ENCODE peak calls at places on chromosomes 16 and 17, in six cellular contexts. One of them, this sample, is unnamed. For H3K4me1 and H3K27me3, the result is how much of the 10 kb centered on the place peaks cover.

GRCh38 chr16:19168173-19169080 is at the start of gene SYT17:
- DNase-seq in body of pancreas: no peak
- DNase-seq in ovary: no peak
- DNase-seq in stomach: peak
- DNase-seq in H9: no peak
- DNase-seq in suprapubic skin: no peak
- DNase-seq in this sample: no peak

GRCh38 chr17:79630821-79631639 is 20.2 kb upstream of the RBFOX3 start:
- DNase-seq in suprapubic skin: peak
- DNase-seq in body of pancreas: no peak
- DNase-seq in H9: peak
- DNase-seq in ovary: no peak
- DNase-seq in stomach: peak
- DNase-seq in this sample: no peak

GRCh38 chr16:75058815-75059214 is 57.8 kb downstream of the LDHD start:
- DNase-seq in suprapubic skin: no peak
- DNase-seq in ovary: no peak
- DNase-seq in body of pancreas: no peak
- DNase-seq in stomach: no peak
- DNase-seq in H9: no peak
- DNase-seq in this sample: no peak

GRCh38 chr16:53545433-53545832 is 42.4 kb upstream of the AKTIP start:
- DNase-seq in stomach: no peak
- DNase-seq in body of pancreas: no peak
- DNase-seq in suprapubic skin: no peak
- DNase-seq in H9: no peak
- DNase-seq in ovary: no peak
- DNase-seq in this sample: no peak

GRCh38 chr16:22141746-22142145 is 20.6 kb upstream of the SDR42E2 start:
- DNase-seq in stomach: no peak
- DNase-seq in H9: peak
- DNase-seq in body of pancreas: no peak
- DNase-seq in ovary: no peak
- DNase-seq in suprapubic skin: no peak
- DNase-seq in this sample: peak

GRCh38 chr16:83689385-83689831 is 118.4 kb upstream of the HSBP1 start:
- DNase-seq in stomach: no peak
- DNase-seq in H9: no peak
- DNase-seq in body of pancreas: peak
- DNase-seq in suprapubic skin: no peak
- DNase-seq in ovary: no peak
- DNase-seq in this sample: peak

GRCh38 chr16:49742428-49743205 is 113.3 kb downstream of the ZNF423 start:
- DNase-seq in H9: no peak
- DNase-seq in ovary: no peak
- DNase-seq in body of pancreas: no peak
- DNase-seq in suprapubic skin: no peak
- DNase-seq in stomach: no peak
- DNase-seq in this sample: no peak

GRCh38 chr17:9842057-9842758 is 16.5 kb downstream of the GLP2R start:
- DNase-seq in suprapubic skin: no peak
- DNase-seq in H9: peak
- DNase-seq in ovary: peak
- DNase-seq in stomach: peak
- DNase-seq in body of pancreas: peak
- DNase-seq in this sample: no peak

GRCh38 chr16:83402969-83403368 is 404.8 kb upstream of the HSBP1 start:
- DNase-seq in body of pancreas: no peak
- DNase-seq in ovary: no peak
- DNase-seq in stomach: no peak
- DNase-seq in suprapubic skin: no peak
- DNase-seq in H9: no peak
- DNase-seq in this sample: peak

GRCh38 chr17:69335018-69335417 is 8.1 kb upstream of the ABCA5 start:
- DNase-seq in ovary: no peak
- DNase-seq in suprapubic skin: no peak
- DNase-seq in body of pancreas: no peak
- DNase-seq in H9: no peak
- DNase-seq in stomach: no peak
- DNase-seq in this sample: no peak

GRCh38 chr17:43579570-43580140 is 33.5 kb upstream of the ETV4 start:
- DNase-seq in ovary: no peak
- DNase-seq in suprapubic skin: no peak
- DNase-seq in stomach: no peak
- DNase-seq in H9: no peak
- DNase-seq in body of pancreas: no peak
- DNase-seq in this sample: peak

GRCh38 chr16:86946396-86946795 is 368.0 kb downstream of the FOXL1 start:
- DNase-seq in stomach: no peak
- DNase-seq in suprapubic skin: no peak
- DNase-seq in body of pancreas: no peak
- DNase-seq in H9: no peak
- DNase-seq in ovary: no peak
- DNase-seq in this sample: no peak

GRCh38 chr16:2158262-2158638 is 2.7 kb downstream of the TRAF7 start:
- DNase-seq in ovary: no peak
- DNase-seq in body of pancreas: no peak
- DNase-seq in stomach: no peak
- DNase-seq in H9: no peak
- DNase-seq in suprapubic skin: no peak
- DNase-seq in this sample: no peak

GRCh38 chr17:61238455-61238933 is 161.1 kb upstream of the TBX2 start:
- DNase-seq in H9: no peak
- DNase-seq in suprapubic skin: no peak
- DNase-seq in ovary: no peak
- DNase-seq in body of pancreas: no peak
- DNase-seq in stomach: no peak
- DNase-seq in this sample: no peak

GRCh38 chr17:41871789-41872188 is 6.6 kb upstream of the KLHL11 start:
- DNase-seq in H9: no peak
- DNase-seq in ovary: no peak
- DNase-seq in suprapubic skin: no peak
- DNase-seq in body of pancreas: no peak
- DNase-seq in stomach: no peak
- DNase-seq in this sample: no peak

GRCh38 chr16:61909074-61909473 is 127.2 kb downstream of the CDH8 start:
- DNase-seq in H9: no peak
- DNase-seq in ovary: no peak
- DNase-seq in body of pancreas: no peak
- DNase-seq in stomach: no peak
- DNase-seq in suprapubic skin: no peak
- DNase-seq in this sample: no peak

DNA sequence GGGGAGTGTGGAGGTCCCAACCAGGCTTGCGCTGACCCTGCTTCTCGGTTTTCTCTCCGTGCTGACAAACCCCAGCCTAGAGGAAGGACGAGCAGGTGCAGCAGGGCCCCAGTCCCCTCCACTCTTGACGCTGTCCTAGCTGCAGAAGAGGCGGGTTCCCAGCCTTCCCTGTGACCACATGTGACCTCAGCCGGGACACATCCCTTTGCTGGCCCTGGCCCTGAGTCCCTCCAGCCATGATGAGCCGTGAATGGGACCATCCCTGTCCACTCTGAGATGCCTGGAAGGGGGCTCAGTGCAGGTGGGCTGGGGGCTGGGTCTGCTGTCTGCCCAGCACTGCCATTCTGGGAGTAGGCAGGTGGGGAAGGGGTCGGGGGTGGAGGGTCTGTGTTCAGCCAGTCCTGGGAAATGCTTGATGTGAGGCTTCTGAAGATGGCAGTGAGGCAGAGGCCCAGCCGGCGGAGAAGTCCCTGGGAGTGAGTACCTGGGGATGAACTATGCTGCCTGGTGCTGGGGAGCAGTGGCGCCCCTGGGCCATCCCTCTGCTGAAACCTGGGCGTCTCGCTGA is 1.9 kb upstream of the TUBB3 start:
- DNase-seq in body of pancreas: no peak
- DNase-seq in suprapubic skin: peak
- DNase-seq in ovary: no peak
- DNase-seq in stomach: no peak
- DNase-seq in H9: peak
- DNase-seq in this sample: no peak
- H3K4me1 ChIP-seq in body of pancreas: half or more
- H3K4me1 ChIP-seq in suprapubic skin: half or more
- H3K4me1 ChIP-seq in ovary: under half
- H3K4me1 ChIP-seq in stomach: half or more
- H3K4me1 ChIP-seq in H9: under half
- H3K4me1 ChIP-seq in this sample: under half

DNA sequence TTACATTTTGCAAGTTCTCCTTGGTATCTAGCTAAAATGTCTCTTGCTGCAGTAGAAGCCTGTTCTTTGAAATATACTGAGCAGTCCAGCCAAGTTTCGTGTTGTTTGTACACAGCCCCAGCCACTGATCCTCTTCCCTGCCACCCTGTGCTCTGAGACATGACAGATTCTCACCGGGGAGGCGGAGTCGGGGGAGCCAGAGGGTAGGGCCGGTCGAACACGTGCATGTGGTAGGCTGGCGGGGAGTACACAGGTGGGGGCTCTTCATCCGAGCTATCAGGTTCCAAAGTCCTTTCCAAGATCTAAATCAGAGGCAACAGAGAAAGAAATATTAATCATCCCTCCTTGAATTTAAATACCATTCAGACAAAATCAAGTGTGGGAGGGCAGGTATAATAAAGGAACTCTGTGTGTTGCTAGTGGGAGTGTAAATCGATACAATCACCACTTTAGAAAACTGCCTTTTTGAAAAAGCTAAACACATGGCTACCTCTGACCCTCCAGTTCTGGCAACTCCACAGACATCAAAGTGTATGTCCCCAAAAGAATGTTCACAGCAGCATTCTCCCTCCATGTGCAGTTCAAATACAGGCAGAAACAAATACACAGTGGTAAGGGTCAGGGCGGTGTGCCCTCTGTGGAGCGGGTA is 29.7 kb upstream of the MRPS23 start:
- DNase-seq in H9: peak
- DNase-seq in ovary: no peak
- DNase-seq in stomach: no peak
- DNase-seq in body of pancreas: peak
- DNase-seq in suprapubic skin: no peak
- DNase-seq in this sample: no peak
- H3K27ac ChIP-seq in H9: peak
- H3K27ac ChIP-seq in ovary: no peak
- H3K27ac ChIP-seq in stomach: peak
- H3K27ac ChIP-seq in body of pancreas: peak
- H3K27ac ChIP-seq in suprapubic skin: no peak
- H3K27ac ChIP-seq in this sample: peak

DNA sequence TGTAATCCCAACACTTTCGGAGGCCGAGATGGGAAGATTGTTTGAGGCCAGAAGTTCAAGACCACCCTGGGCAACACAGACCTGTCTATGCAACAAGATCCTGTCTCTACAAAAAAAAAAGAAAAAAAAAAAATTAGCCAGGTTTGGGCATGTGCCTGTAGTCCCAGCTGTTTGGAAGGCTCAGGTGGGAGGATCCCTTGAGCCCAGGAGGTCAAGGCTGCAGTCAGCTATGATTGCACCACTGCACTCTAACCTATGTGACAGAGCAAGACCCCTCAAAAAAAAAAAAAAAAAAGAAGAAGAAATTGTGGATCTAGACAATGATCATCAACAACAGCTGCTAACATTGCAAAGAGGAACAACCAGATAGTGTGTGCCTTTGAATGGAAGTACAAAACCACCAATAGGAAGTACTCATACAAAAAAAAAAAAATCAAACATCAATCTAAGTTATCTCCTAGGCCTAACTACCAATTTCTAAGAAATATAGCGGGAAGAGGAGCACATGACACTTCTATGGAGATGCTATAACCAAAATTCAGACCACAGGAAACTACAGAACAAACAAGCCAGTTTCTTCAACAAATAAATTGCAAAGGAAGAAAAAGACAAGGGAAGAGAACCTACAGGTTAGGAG is 258.7 kb downstream of the MRTFB start:
- DNase-seq in body of pancreas: no peak
- DNase-seq in H9: no peak
- DNase-seq in ovary: no peak
- DNase-seq in stomach: no peak
- DNase-seq in suprapubic skin: no peak
- DNase-seq in this sample: no peak
- H3K27me3 ChIP-seq in body of pancreas: under half
- H3K27me3 ChIP-seq in H9: under half
- H3K27me3 ChIP-seq in ovary: under half
- H3K27me3 ChIP-seq in stomach: under half
- H3K27me3 ChIP-seq in suprapubic skin: under half
- H3K27me3 ChIP-seq in this sample: under half

DNA sequence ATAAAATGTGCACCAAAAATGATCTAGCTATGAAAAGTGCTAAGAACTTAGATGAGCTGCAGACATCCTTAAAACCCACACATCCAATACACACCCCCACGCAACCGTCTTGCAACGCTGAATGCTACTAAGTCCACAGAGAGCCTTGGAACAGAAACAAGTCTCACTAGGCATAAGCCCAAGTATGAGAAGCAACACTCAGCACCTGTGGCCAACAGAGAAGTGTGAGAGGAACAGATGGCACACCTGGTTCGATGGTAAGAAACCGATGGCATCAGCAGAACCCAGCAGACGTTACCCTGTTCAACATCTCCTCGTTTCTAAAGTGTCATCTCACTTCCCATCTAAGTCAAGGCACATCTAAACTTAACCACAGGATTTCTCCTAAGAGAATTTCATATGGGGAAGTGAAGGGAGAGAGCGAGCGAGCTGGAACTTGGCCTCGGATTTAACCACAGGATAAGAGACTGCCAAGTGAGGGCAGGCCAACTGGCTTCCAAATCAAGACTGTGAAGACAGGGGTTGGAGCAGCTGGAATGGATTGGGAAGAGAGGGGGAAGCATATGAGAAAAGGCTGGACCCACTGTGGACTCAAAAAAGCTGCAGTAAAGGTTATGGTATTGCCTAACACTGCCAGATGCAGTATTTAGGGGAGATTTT is 41.0 kb downstream of the NXPH3 start:
- DNase-seq in H9: no peak
- DNase-seq in suprapubic skin: no peak
- DNase-seq in stomach: peak
- DNase-seq in ovary: peak
- DNase-seq in body of pancreas: peak
- DNase-seq in this sample: no peak
- H3K4me1 ChIP-seq in H9: under half
- H3K4me1 ChIP-seq in suprapubic skin: under half
- H3K4me1 ChIP-seq in stomach: half or more
- H3K4me1 ChIP-seq in ovary: under half
- H3K4me1 ChIP-seq in body of pancreas: under half
- H3K4me1 ChIP-seq in this sample: under half

This sample was measured in foreskin keratinocyte.